ENCODE peak calls at places on chromosome 16, in eight cellular contexts. R is hypothalamus; B is stimulated activated naive B cell treated with anti-CD40 and anti-IgM and Interleukin-4, amounts not matched to agents 10 μg/mL and 1 μg/mL and 100 μg/mL, for 72 hours; M is foreskin keratinocyte; U is ELR; O is HFF-Myc; J is mesothelial cell of epicardium; P is stimulated activated CD8-positive, alpha-beta memory T cell treated with anti-CD3 and anti-CD28 coated beads, Interleukin-2, amount 100 ng/mL, for 1 hour. T is an unnamed sample.

GRCh38 chr16:64695684-64696083 is 426.2 kb downstream of the CDH11 start:
- DNase-seq in B (no peak), R (no peak), O (no peak), M (no peak), P (no peak), J (no peak), U (no peak), T (no peak)

GRCh38 chr16:87203060-87203656 is 114.0 kb downstream of the C16orf95 start:
- DNase-seq in M (peak), J (peak), O (peak), B (peak), R (peak), U (peak), P (no peak), T (peak)

GRCh38 chr16:4505356-4506153 is 29.4 kb downstream of the HMOX2 start:
- DNase-seq in B (peak), M (no peak), P (peak), U (peak), O (no peak), J (no peak), R (no peak), T (no peak)

GRCh38 chr16:67142342-67142741 is 8.5 kb downstream of the B3GNT9 start:
- DNase-seq in U (no peak), R (no peak), O (no peak), M (no peak), P (no peak), B (no peak), J (no peak), T (no peak)

GRCh38 chr16:25859645-25860044 is 167.9 kb downstream of the HS3ST4 start:
- DNase-seq in B (no peak), R (no peak), J (no peak), M (no peak), O (no peak), P (no peak), U (no peak), T (no peak)

GRCh38 chr16:27305839-27306442 is 7.8 kb upstream of the IL4R start:
- DNase-seq in B (no peak), J (no peak), R (no peak), P (no peak), M (no peak), U (no peak), O (no peak), T (no peak)

GRCh38 chr16:4309102-4309832 is 6.6 kb upstream of the GLIS2 start:
- DNase-seq in M (no peak), U (no peak), R (no peak), P (no peak), J (no peak), B (no peak), O (no peak), T (no peak)

GRCh38 chr16:47311738-47312505 is 148.9 kb downstream of the ITFG1 start:
- DNase-seq in U (peak), J (no peak), P (no peak), M (peak), O (no peak), B (no peak), R (no peak), T (no peak)